ENCODE peak calls at places on chromosomes 11 and 22, in five cellular contexts. W is MM.1S, J is spleen, Y is body of pancreas, A is cardiac fibroblast. L is an unnamed sample.

GRCh38 chr11:8810331-8811301 is 100.4 kb upstream of the AKIP1 start:
- DNase-seq in W (peak; percentile 87), J (peak; percentile 90), Y (peak; percentile 83), A (peak; percentile 82), L (peak; percentile 66)

GRCh38 chr11:8871283-8871775 is 39.7 kb upstream of the AKIP1 start:
- DNase-seq in W (no peak), J (no peak), Y (peak; percentile 50), A (peak; percentile 92), L (no peak)

GRCh38 chr22:32697331-32697995 is 104.0 kb upstream of the TIMP3 start:
- DNase-seq in W (no peak), J (no peak), Y (no peak), A (no peak), L (no peak)

GRCh38 chr11:7004482-7004881 is 15.7 kb downstream of the ZNF214 start:
- DNase-seq in W (no peak), J (no peak), Y (no peak), A (peak; percentile 72), L (no peak)

GRCh38 chr11:45142241-45142885 is 4.1 kb upstream of the PRDM11 start:
- DNase-seq in W (no peak), J (no peak), Y (no peak), A (peak; percentile 51), L (peak; percentile 4)

GRCh38 chr11:20360650-20361049 is 2.9 kb upstream of the HTATIP2 start:
- DNase-seq in W (peak; percentile 39), J (peak; percentile 82), Y (no peak), A (peak; percentile 52), L (no peak)

GRCh38 chr11:44684886-44685285 is 41.9 kb upstream of the TSPAN18 start:
- DNase-seq in W (no peak), J (peak; percentile 54), Y (no peak), A (no peak), L (no peak)

GRCh38 chr11:67357831-67358555 is 4.6 kb upstream of the POLD4 start:
- DNase-seq in W (no peak), J (no peak), Y (no peak), A (peak; percentile 61), L (peak; percentile 2)

GRCh38 chr22:36797988-36798670 is 18.7 kb downstream of the PVALB start:
- DNase-seq in W (no peak), J (no peak), Y (no peak), A (no peak), L (no peak)

GRCh38 chr22:37746366-37747089 is 49.7 kb downstream of the TRIOBP start:
- DNase-seq in W (no peak), J (peak; percentile 91), Y (peak; percentile 34), A (no peak), L (no peak)

GRCh38 chr11:353315-353857 is 15.9 kb upstream of the B4GALNT4 start:
- DNase-seq in W (no peak), J (peak; percentile 83), Y (peak; percentile 83), A (peak; percentile 73), L (no peak)

GRCh38 chr11:63710476-63711217 is 29.3 kb downstream of the RTN3 start:
- DNase-seq in W (no peak), J (no peak), Y (no peak), A (peak; percentile 73), L (no peak)
- TF ChIP-seq CTCF in W (no peak), J (no peak), Y (no peak), A (peak; percentile 40), L (no peak)

GRCh38 chr11:114463999-114464398 is 24.7 kb downstream of the REXO2 start:
- DNase-seq in W (no peak), J (no peak), Y (no peak), A (no peak), L (no peak)
- TF ChIP-seq CTCF in W (no peak), J (no peak), Y (no peak), A (no peak), L (no peak)

GRCh38 chr22:43783777-43784176 is 28.3 kb downstream of the EFCAB6 start:
- DNase-seq in W (no peak), J (no peak), Y (no peak), A (no peak), L (no peak)
- TF ChIP-seq CTCF in W (no peak), J (no peak), Y (no peak), A (peak; percentile 13), L (no peak)

DNA sequence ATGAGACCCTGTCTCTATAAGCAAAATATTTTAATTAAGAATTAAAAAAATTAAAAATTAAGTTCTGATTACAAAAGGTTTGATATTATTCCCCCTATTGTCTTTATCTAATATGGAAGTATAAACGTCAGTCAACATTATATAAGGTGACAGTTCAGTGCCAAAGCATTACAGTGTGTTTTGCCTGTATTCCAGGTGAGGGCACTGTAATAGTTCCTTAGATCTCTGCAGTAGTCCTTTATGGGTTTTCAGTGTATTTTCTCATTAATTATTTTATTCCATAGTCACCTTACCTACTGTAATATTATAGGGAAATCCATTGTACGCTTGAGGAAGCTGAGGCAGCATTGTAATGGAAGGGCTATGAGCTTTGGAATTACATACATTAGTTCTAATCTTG is 33.0 kb downstream of the FAR1 start:
- DNase-seq in W (no peak), J (no peak), Y (no peak), A (no peak), L (no peak)
- TF ChIP-seq CTCF in W (no peak), J (no peak), Y (no peak), A (no peak), L (peak; percentile 16)

GRCh38 chr22:22342697-22343602 is 98.4 kb downstream of the VPREB1 start:
- DNase-seq in W (peak; percentile 82), J (peak; percentile 88), Y (peak; percentile 82), A (peak; percentile 29), L (peak; percentile 54)
- TF ChIP-seq CTCF in W (peak; percentile 95), J (peak; percentile 91), Y (peak; percentile 89), A (peak; percentile 89), L (peak; percentile 65)

DNA sequence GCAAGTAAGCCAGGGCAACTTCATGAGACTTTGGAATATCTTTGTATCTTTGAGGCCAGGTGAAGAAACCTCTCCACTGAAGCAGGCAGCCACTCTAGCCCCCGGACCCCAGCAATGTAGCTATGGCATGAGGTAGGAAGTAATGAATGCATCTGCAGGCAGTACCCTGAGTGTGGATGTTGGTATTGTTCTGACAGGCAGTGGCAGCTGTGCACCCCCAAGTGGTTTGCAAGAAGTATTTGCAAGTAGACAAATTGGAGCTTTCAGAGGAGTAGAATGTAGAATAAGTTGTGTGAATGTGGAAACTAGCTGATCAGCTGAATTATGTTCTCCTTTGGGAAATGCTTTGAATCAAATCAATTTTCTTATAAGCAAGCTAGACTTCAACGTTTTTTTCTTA is 194.4 kb upstream of the PGR start:
- DNase-seq in W (no peak), J (no peak), Y (no peak), A (no peak), L (no peak)
- TF ChIP-seq CTCF in W (no peak), J (no peak), Y (no peak), A (no peak), L (no peak)